ENCODE peak calls at places on chromosomes 2 and 18, in ten cellular contexts. G, H, Y, A, O, B, U, V, P and X are unnamed samples.

GRCh38 chr18:8841781-8842485 is 136.6 kb downstream of the MTCL1 start:
- DNase-seq in O (no peak), A (no peak), P (no peak), B (no peak), V (no peak), U (no peak), Y (no peak), H (no peak), G (no peak), X (no peak)

GRCh38 chr18:63439334-63439733 is 17.1 kb upstream of the VPS4B start:
- DNase-seq in P (peak), H (peak), A (peak), U (peak), O (peak), B (peak), G (peak), Y (peak), V (peak), X (peak)

GRCh38 chr18:27863780-27864430 is 313.0 kb downstream of the CDH2 start:
- DNase-seq in H (no peak), B (no peak), V (no peak), O (no peak), P (no peak), U (no peak), G (peak), Y (no peak), A (no peak), X (no peak)

GRCh38 chr2:175008801-175009495 is 3.8 kb upstream of the CHN1 start:
- DNase-seq in V (no peak), Y (no peak), O (no peak), A (no peak), P (no peak), B (no peak), U (no peak), H (no peak), G (no peak), X (no peak)

GRCh38 chr2:42523341-42523740 is 29.6 kb upstream of the KCNG3 start:
- DNase-seq in P (no peak), V (no peak), A (peak), H (peak), U (no peak), O (no peak), G (no peak), B (no peak), Y (no peak), X (no peak)

GRCh38 chr18:25921677-25922421 is 168.6 kb downstream of the SS18 start:
- DNase-seq in Y (no peak), O (peak), A (no peak), B (peak), V (peak), H (peak), G (peak), P (peak), U (peak), X (no peak)

GRCh38 chr2:233802132-233802815 is 24.1 kb downstream of the MROH2A start:
- DNase-seq in B (no peak), P (no peak), O (no peak), U (no peak), H (no peak), V (no peak), A (no peak), G (no peak), Y (no peak), X (no peak)

GRCh38 chr2:33730801-33731200 is 131.7 kb upstream of the FAM98A start:
- DNase-seq in Y (no peak), A (no peak), O (no peak), B (no peak), U (no peak), V (no peak), P (no peak), H (no peak), G (no peak), X (no peak)

GRCh38 chr2:232623768-232624553 is 9.4 kb upstream of the EFHD1 start:
- DNase-seq in O (no peak), P (no peak), A (no peak), B (no peak), V (no peak), H (no peak), Y (no peak), G (no peak), U (no peak), X (no peak)

GRCh38 chr2:145123606-145124005 is 603.7 kb upstream of the ZEB2 start:
- DNase-seq in V (peak), A (no peak), U (peak), B (no peak), P (no peak), G (no peak), O (no peak), Y (no peak), H (no peak), X (peak)

GRCh38 chr2:19753314-19753713 is 148.5 kb downstream of the TTC32 start:
- DNase-seq in U (peak), B (no peak), Y (no peak), O (no peak), H (no peak), A (no peak), V (no peak), G (no peak), P (no peak), X (no peak)

GRCh38 chr2:223598994-223599645 is 3.0 kb downstream of the SCG2 start:
- DNase-seq in H (no peak), P (no peak), A (no peak), O (no peak), V (peak), B (no peak), G (peak), Y (peak), U (peak), X (peak)

GRCh38 chr2:185291035-185291647 is 447.5 kb upstream of the FSIP2 start:
- DNase-seq in G (peak), P (no peak), U (peak), Y (no peak), V (peak), A (peak), O (peak), H (peak), B (no peak), X (peak)

GRCh38 chr2:14776216-14776615 is 143.7 kb downstream of the LRATD1 start:
- DNase-seq in B (no peak), H (no peak), P (no peak), V (no peak), G (no peak), Y (no peak), O (peak), U (no peak), A (no peak), X (no peak)

GRCh38 chr2:70944291-70944690 is 8.6 kb downstream of the ATP6V1B1 start:
- DNase-seq in O (no peak), Y (no peak), A (no peak), V (no peak), U (no peak), P (no peak), H (no peak), G (no peak), B (peak), X (no peak)